ENCODE peak calls at places on chromosomes 2 and 18, in four cellular contexts. P, W, Q and D are unnamed samples.

GRCh38 chr2:233100192-233100998 is 40.3 kb downstream of the INPP5D start:
- DNase-seq in P (no peak), W (no peak), Q (peak), D (no peak)

GRCh38 chr18:44973282-44973681 is 292.6 kb downstream of the SETBP1 start:
- DNase-seq in P (no peak), W (no peak), Q (no peak), D (no peak)

GRCh38 chr2:162382283-162382682 is 38.4 kb downstream of the GCA start:
- DNase-seq in P (no peak), W (no peak), Q (no peak), D (no peak)

GRCh38 chr18:31402026-31402373 is 25.4 kb downstream of the DSG4 start:
- DNase-seq in P (no peak), W (no peak), Q (no peak), D (peak)

GRCh38 chr2:150677561-150677960 is 190.1 kb upstream of the RND3 start:
- DNase-seq in P (no peak), W (no peak), Q (no peak), D (no peak)

GRCh38 chr18:47968006-47968676 is 37.7 kb upstream of the SMAD2 start:
- DNase-seq in P (no peak), W (no peak), Q (no peak), D (peak)

GRCh38 chr2:35220471-35220870 is 1135.1 kb upstream of the CRIM1 start:
- DNase-seq in P (no peak), W (no peak), Q (no peak), D (no peak)

GRCh38 chr2:44753552-44754285 is 187.8 kb upstream of the SIX3 start:
- DNase-seq in P (no peak), W (no peak), Q (peak), D (no peak)

GRCh38 chr2:161570424-161571050 is 53.7 kb upstream of the SLC4A10 start:
- DNase-seq in P (no peak), W (no peak), Q (no peak), D (no peak)

GRCh38 chr2:96205888-96206287 is 2.7 kb downstream of the STARD7 start:
- DNase-seq in P (peak), W (peak), Q (no peak), D (no peak)

GRCh38 chr2:70750320-70750719 is 17.7 kb downstream of the ADD2 start:
- DNase-seq in P (no peak), W (no peak), Q (no peak), D (no peak)

GRCh38 chr18:11118051-11118450 is 31.3 kb downstream of the PIEZO2 start:
- DNase-seq in P (no peak), W (no peak), Q (no peak), D (no peak)

GRCh38 chr2:168997794-168998193 is 33.3 kb downstream of the ABCB11 start:
- DNase-seq in P (no peak), W (no peak), Q (no peak), D (no peak)

GRCh38 chr2:238380785-238381184 is 45.9 kb upstream of the ASB1 start:
- DNase-seq in P (no peak), W (peak), Q (no peak), D (no peak)

GRCh38 chr18:74326238-74326637 is 10.6 kb downstream of the C18orf63 start:
- DNase-seq in P (no peak), W (peak), Q (no peak), D (no peak)

GRCh38 chr2:181682026-181682789 is 1.9 kb upstream of the NEUROD1 start:
- DNase-seq in P (no peak), W (no peak), Q (no peak), D (no peak)

GRCh38 chr2:181684454-181685149 is 4.3 kb upstream of the NEUROD1 start:
- DNase-seq in P (no peak), W (no peak), Q (no peak), D (no peak)

GRCh38 chr2:181682795-181683517 is 2.6 kb upstream of the NEUROD1 start:
- DNase-seq in P (no peak), W (no peak), Q (no peak), D (no peak)

GRCh38 chr2:181685150-181685688 is 4.9 kb upstream of the NEUROD1 start:
- DNase-seq in P (no peak), W (peak), Q (no peak), D (no peak)

DNA sequence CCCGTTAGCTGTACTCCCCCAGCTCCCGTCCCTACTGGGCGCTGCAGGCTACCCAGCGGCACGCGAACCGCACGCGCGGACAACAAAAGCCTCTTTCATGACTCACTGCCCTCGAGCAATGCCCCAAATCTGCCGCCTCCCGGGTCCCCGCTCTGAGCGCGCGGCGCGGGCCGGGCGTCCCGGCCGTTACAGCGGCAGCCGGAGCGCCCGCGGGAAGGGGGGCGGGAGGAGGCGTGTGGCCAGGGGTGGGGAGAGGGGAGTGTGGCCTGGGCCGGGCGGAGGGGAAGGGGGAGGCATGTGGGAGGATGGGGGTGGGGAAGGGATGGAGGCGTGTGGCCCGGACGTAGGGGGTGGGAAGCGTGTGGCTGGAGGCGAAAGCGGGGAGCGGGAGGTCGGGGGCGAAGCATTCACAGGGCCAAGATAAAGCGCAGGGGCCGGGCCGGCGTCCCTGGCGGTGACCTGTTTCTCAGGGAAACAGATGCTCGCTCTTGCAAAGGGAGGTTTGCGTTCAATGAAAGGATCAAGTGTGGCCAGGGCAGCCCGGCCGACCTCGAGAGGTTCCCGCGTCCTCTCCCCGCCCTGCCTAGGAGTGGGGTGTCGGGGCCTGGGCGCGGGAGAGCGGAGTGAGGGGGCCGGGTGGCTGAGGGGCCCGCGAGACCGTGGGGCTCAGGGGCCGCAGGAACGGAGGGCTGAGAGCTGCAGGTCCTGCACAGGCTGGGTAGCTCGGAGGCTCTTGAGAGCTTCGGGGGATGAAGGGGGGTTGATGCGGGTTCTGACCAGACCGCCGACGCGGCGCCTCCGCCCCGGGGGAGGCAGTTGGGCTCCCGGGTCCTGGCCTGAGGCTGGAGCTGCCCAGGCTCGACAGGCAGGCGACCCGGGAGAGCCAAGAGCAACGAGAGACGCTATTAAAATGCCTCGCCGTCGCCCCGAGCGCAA is 3.5 kb upstream of the NEUROD1 start:
- DNase-seq in P (peak), W (peak), Q (no peak), D (peak)
- TF ChIP-seq ELK1 in P (no peak), W (no peak), Q (no peak), D (no peak)

DNA sequence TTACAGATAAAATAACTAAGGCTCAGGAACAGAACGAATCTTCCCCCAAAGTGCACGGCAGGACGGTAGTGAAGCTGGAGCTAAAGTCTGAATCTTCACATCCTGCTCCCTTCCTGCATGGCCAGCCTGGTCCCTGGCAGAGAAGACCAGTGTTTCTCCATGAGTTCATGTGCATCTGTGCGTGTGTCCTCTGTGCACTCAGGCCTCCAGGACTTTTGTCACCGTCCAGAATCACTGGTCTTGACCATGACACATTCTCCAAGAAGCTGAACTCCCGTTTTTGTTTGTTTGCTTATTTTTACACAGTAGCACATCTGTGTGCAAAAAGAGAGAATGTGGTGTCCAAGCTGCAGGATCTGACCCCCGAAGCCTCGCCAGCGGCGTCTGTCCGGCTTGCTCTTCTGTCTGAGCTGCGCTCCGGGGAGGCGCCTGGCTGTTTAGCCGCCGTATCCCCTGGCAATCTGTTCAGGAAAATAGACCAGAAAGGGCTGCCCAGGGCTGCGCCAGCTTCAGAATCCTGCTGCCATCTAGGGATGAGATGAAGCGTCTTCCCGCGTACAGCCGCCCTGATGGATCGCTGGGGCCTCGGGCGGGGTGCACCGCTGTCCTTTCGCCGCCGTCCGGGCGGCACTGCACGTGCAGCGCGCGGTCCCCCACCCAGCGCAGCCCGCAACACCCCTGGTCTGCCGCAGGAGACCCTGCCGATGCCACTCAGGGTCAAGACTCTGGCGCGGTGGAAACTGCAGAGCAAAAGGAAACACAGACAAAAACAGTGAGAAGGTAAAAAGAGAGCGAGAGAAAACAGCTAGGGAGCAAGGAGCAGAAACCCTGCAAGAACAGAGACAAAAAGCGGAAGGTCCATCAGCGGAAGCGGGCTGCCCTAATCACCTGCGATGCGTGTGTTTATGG is 2113.6 kb upstream of the PIK3C3 start:
- DNase-seq in P (no peak), W (peak), Q (no peak), D (peak)
- TF ChIP-seq ELK1 in P (no peak), W (no peak), Q (no peak), D (no peak)

GRCh38 chr2:159574246-159574645 is 42.1 kb downstream of the BAZ2B start:
- DNase-seq in P (no peak), W (peak), Q (no peak), D (no peak)
- TF ChIP-seq ELK1 in P (no peak), W (no peak), Q (no peak), D (no peak)

GRCh38 chr18:49904871-49905555 is 91.7 kb upstream of the ACAA2 start:
- DNase-seq in P (no peak), W (no peak), Q (no peak), D (no peak)
- TF ChIP-seq ELK1 in P (no peak), W (no peak), Q (no peak), D (no peak)

GRCh38 chr18:79819951-79820351 is 22.2 kb downstream of the KCNG2 start:
- DNase-seq in P (no peak), W (no peak), Q (peak), D (no peak)
- TF ChIP-seq ELK1 in P (no peak), W (no peak), Q (no peak), D (no peak)

GRCh38 chr2:74925361-74925786 is 33.1 kb upstream of the POLE4 start:
- DNase-seq in P (no peak), W (no peak), Q (no peak), D (no peak)

GRCh38 chr2:74931940-74932339 is 26.5 kb upstream of the POLE4 start:
- DNase-seq in P (no peak), W (no peak), Q (no peak), D (no peak)

GRCh38 chr2:74935883-74936483 is 22.5 kb upstream of the POLE4 start:
- DNase-seq in P (no peak), W (no peak), Q (no peak), D (no peak)

GRCh38 chr2:74927617-74928016 is 30.8 kb upstream of the POLE4 start:
- DNase-seq in P (no peak), W (no peak), Q (no peak), D (no peak)

GRCh38 chr2:74930811-74931486 is 27.5 kb upstream of the POLE4 start:
- DNase-seq in P (no peak), W (no peak), Q (no peak), D (no peak)
- TF ChIP-seq ELK1 in P (no peak), W (no peak), Q (no peak), D (no peak)

DNA sequence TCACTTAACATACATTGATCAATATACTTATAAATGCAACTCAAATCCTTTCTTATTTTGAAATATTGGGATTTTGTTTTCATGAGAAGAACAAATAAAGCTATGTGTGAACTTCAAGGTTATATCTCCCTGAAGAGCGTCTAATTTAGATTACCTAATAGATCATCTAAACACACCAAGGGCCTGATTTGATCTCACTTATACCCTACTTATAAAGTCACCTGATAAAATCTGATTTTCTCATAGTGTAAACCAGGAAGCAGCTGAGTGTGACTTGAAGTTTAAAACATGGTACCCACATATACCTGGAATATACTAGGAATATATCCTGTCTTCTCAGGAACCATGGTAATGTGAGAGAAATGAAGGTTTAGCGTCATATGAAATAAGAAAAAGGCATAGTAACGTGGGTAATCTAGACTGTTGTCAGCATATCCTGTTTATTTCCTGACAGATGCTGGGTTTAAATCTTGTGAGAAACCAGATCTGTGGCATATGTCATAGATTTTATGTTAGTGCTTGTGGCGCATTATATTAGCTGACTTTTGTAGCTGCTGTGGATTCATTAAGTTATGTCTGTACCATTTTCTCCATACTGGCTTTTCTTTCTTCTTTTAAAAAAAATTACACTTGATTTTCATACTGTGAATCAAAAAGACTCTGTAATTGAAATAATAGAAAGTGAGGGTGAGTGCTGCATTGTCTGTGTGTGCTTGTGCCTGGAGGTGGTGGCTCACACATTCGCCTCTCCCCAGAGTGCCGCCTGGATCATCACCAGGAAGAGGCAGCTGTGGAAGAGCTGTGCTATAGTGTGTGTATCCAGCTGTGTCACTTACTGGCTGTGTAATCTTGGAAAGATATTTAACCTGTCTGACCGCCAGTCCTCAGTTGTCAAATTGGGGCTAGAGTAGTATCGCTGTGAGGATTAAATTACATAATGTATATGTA is 164.0 kb downstream of the MYO3B start:
- DNase-seq in P (no peak), W (no peak), Q (no peak), D (no peak)
- TF ChIP-seq ELK1 in P (no peak), W (no peak), Q (no peak), D (no peak)

DNA sequence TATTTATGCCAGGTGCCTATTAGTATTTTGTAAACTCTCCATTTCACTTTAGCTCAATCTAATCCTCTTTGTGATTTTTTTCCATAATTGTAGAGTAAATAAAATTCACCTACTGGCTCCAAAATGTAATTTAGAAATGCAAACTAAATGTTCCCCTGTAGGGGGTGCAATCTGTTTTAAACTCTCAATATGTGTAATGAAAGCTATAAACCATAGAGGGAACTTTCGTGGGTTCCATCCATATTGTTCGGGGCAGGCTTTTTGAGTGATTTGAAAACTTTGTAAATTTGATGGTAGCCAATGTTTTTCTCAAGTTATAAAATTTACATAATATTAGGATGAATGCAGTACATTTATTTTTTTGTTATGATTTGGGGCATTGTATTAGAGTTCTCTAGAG is 49.4 kb downstream of the TSPYL6 start:
- DNase-seq in P (peak), W (peak), Q (no peak), D (peak)
- TF ChIP-seq ELK1 in P (no peak), W (no peak), Q (no peak), D (no peak)